ENCODE peak calls at places on chromosomes 13 and 19, in five cellular contexts. H is tibial artery, M is uterus, N is brain microvascular endothelial cell, Q is retinal pigment epithelial cell. Z is an unnamed sample.

GRCh38 chr13:67619987-67620386 is 389.9 kb upstream of the PCDH9 start:
- DNase-seq in H (no peak), M (no peak), N (peak), Q (peak), Z (peak)

GRCh38 chr13:40974460-40975407 is 44.4 kb downstream of the ELF1 start:
- DNase-seq in H (no peak), M (no peak), N (peak), Q (no peak), Z (no peak)

GRCh38 chr13:76884167-76884566 is 2.0 kb downstream of the KCTD12 start:
- DNase-seq in H (peak), M (peak), N (peak), Q (no peak), Z (no peak)

GRCh38 chr13:99237981-99238662 is 20.1 kb downstream of the GPR18 start:
- DNase-seq in H (no peak), M (no peak), N (no peak), Q (no peak), Z (no peak)

GRCh38 chr19:33385956-33386355 is 12.4 kb downstream of the CEBPG start:
- DNase-seq in H (no peak), M (no peak), N (no peak), Q (no peak), Z (no peak)

GRCh38 chr13:90447735-90448103 is 899.8 kb upstream of the MIR17HG start:
- DNase-seq in H (no peak), M (no peak), N (peak), Q (peak), Z (peak)

GRCh38 chr19:48466571-48467325 is 2.4 kb upstream of the CYTH2 start:
- DNase-seq in H (no peak), M (no peak), N (peak), Q (no peak), Z (no peak)

GRCh38 chr19:54035215-54036178 is 28.2 kb downstream of the VSTM1 start:
- DNase-seq in H (no peak), M (no peak), N (peak), Q (no peak), Z (peak)

GRCh38 chr13:40571338-40571737 is 95.1 kb downstream of the FOXO1 start:
- DNase-seq in H (no peak), M (no peak), N (no peak), Q (no peak), Z (no peak)

GRCh38 chr19:36750066-36750691 is 22.4 kb downstream of the ZNF850 start:
- DNase-seq in H (no peak), M (no peak), N (no peak), Q (no peak), Z (no peak)

GRCh38 chr19:35144600-35145436 is 1.8 kb downstream of the FXYD7 start:
- DNase-seq in H (no peak), M (no peak), N (no peak), Q (no peak), Z (no peak)

GRCh38 chr19:1451916-1452801 is 2.2 kb downstream of the APC2 start:
- DNase-seq in H (no peak), M (no peak), N (no peak), Q (no peak), Z (no peak)

GRCh38 chr13:112688560-112689497 is 1.0 kb upstream of the ATP11A start:
- DNase-seq in H (peak), M (no peak), N (no peak), Q (no peak), Z (no peak)

GRCh38 chr19:1408300-1409203 is 1.2 kb downstream of the DAZAP1 start:
- DNase-seq in H (peak), M (no peak), N (peak), Q (no peak), Z (no peak)

GRCh38 chr13:41670873-41671443 is 213.6 kb downstream of the RGCC start:
- DNase-seq in H (no peak), M (no peak), N (no peak), Q (no peak), Z (no peak)

GRCh38 chr13:88586263-88586662 is 915.1 kb downstream of the SLITRK5 start:
- DNase-seq in H (no peak), M (no peak), N (no peak), Q (peak), Z (peak)

GRCh38 chr19:22595918-22596341 is 38.2 kb upstream of the ZNF492 start:
- DNase-seq in H (peak), M (peak), N (no peak), Q (no peak), Z (no peak)

GRCh38 chr19:51535535-51535934 is 4.1 kb upstream of the SIGLEC6 start:
- DNase-seq in H (no peak), M (no peak), N (no peak), Q (no peak), Z (no peak)

GRCh38 chr19:19817357-19817756 is 4.2 kb downstream of the ZNF506 start:
- DNase-seq in H (no peak), M (no peak), N (no peak), Q (no peak), Z (no peak)

GRCh38 chr13:111936267-111936925 is 130.6 kb upstream of the SOX1 start:
- DNase-seq in H (no peak), M (no peak), N (no peak), Q (no peak), Z (no peak)

GRCh38 chr13:46179576-46180368 is 2.2 kb downstream of the LCP1 start:
- DNase-seq in H (peak), M (no peak), N (no peak), Q (no peak), Z (no peak)

GRCh38 chr19:35120898-35121297 is 5.3 kb downstream of the FXYD3 start:
- DNase-seq in H (no peak), M (no peak), N (no peak), Q (no peak), Z (no peak)

GRCh38 chr19:41740415-41741243 is 14.7 kb upstream of the CEACAM6 start:
- DNase-seq in H (no peak), M (no peak), N (no peak), Q (no peak), Z (no peak)

GRCh38 chr13:28128926-28129325 is 9.4 kb upstream of the PAN3 start:
- DNase-seq in H (no peak), M (no peak), N (no peak), Q (no peak), Z (no peak)

GRCh38 chr19:37492213-37492612 is 14.5 kb upstream of the ZNF793 start:
- DNase-seq in H (no peak), M (no peak), N (no peak), Q (no peak), Z (no peak)

GRCh38 chr19:12833747-12834417 is 497 bp downstream of the RTBDN start:
- DNase-seq in H (no peak), M (no peak), N (no peak), Q (no peak), Z (no peak)
- H3K4me3 ChIP-seq in H (peak), M (no peak), N (peak), Q (peak), Z (peak)

GRCh38 chr13:37225414-37226047 is 120.1 kb upstream of the CSNK1A1L start:
- DNase-seq in H (no peak), M (no peak), N (peak), Q (no peak), Z (peak)

GRCh38 chr13:37226966-37227365 is 121.5 kb upstream of the CSNK1A1L start:
- DNase-seq in H (no peak), M (no peak), N (peak), Q (no peak), Z (no peak)

DNA sequence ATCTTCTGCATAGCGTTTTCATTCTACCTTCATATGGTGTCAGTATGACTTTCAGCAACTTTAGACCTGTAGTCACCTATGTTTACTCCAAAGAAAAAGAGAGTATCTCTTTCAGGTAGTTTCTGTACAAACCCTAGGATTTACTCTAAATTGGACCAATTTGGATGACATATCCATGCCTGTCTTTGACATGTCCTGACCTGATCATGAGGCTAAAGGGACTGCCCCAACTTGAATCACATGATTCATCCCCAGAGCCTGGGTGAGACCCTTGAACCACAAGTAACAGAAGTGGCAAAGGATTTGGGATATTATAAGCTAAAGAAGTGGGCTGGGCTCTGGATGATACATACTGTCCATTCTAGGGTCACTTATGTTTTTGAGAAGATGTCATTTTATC is 124.5 kb upstream of the CSNK1A1L start:
- DNase-seq in H (no peak), M (no peak), N (no peak), Q (no peak), Z (no peak)
- TF ChIP-seq CTCF in H (no peak), M (no peak), N (no peak), Q (no peak), Z (no peak)

GRCh38 chr13:51260154-51260553 is 38.0 kb downstream of the FAM124A start:
- DNase-seq in H (no peak), M (no peak), N (no peak), Q (no peak), Z (no peak)

GRCh38 chr13:51259359-51259645 is 37.1 kb downstream of the FAM124A start:
- DNase-seq in H (no peak), M (no peak), N (no peak), Q (no peak), Z (no peak)

GRCh38 chr13:51261610-51262249 is 39.5 kb downstream of the FAM124A start:
- DNase-seq in H (no peak), M (no peak), N (no peak), Q (no peak), Z (no peak)

GRCh38 chr13:51258612-51259358 is 36.6 kb downstream of the FAM124A start:
- DNase-seq in H (no peak), M (no peak), N (peak), Q (no peak), Z (no peak)

DNA sequence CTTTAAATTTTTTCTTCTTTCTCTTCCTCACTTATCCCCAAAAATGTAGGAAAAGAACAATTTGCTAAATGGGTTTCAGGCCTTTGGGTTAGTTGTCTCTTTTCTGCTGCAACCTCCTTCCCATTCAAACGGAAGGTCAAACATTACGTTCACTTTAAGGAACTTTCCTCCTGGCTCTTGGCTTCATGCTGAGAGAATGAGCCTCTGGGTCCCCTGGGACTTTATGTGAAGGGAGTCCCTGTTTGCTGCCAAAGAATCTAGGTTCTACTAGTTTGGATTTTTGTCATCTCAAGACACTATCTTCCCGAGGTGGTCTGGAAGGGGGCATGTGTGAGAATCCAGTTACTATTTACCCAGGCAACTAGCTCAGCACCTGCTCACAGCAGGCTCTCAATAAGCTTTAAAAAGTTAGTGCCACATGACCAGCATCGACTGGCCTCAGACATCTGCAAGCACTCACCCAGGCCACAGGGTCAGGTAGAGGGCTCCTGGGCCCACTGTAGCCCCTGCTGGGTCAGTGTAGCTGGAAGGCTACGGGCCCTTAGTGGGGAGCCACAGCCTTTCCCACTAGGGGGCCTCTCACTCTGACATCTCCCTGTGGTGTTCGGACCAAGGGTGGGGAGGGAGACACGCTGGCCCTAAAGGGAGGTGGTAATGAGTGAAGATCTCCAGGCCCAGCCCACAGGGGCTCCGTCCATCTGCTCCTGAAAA is 40.5 kb downstream of the FAM124A start:
- DNase-seq in H (no peak), M (no peak), N (no peak), Q (no peak), Z (no peak)
- H3K4me3 ChIP-seq in H (no peak), M (no peak), N (no peak), Q (no peak), Z (no peak)

GRCh38 chr19:30646806-30647205 is 274.6 kb downstream of the ZNF536 start:
- DNase-seq in H (no peak), M (no peak), N (no peak), Q (peak), Z (no peak)

GRCh38 chr19:30649149-30649548 is 277.0 kb downstream of the ZNF536 start:
- DNase-seq in H (no peak), M (no peak), N (no peak), Q (no peak), Z (no peak)

GRCh38 chr19:30647891-30648290 is 275.7 kb downstream of the ZNF536 start:
- DNase-seq in H (no peak), M (no peak), N (no peak), Q (no peak), Z (no peak)

GRCh38 chr19:30649934-30650614 is 277.9 kb downstream of the ZNF536 start:
- DNase-seq in H (no peak), M (no peak), N (peak), Q (no peak), Z (peak)

GRCh38 chr19:30648321-30648720 is 276.1 kb downstream of the ZNF536 start:
- DNase-seq in H (no peak), M (no peak), N (no peak), Q (no peak), Z (no peak)
- TF ChIP-seq CTCF in H (no peak), M (no peak), N (peak), Q (peak), Z (peak)

GRCh38 chr13:101623469-101624209 is 171.2 kb downstream of the ITGBL1 start:
- DNase-seq in H (no peak), M (no peak), N (peak), Q (no peak), Z (no peak)
- H3K4me3 ChIP-seq in H (peak), M (no peak), N (no peak), Q (no peak), Z (no peak)

GRCh38 chr19:39406656-39407393 is at the start of gene ZFP36:
- DNase-seq in H (peak), M (peak), N (peak), Q (no peak), Z (no peak)
- TF ChIP-seq CTCF in H (peak), M (no peak), N (no peak), Q (peak), Z (no peak)

GRCh38 chr13:32824671-32825070 is 191.6 kb upstream of the KL start:
- DNase-seq in H (no peak), M (no peak), N (peak), Q (peak), Z (peak)
- H3K4me3 ChIP-seq in H (no peak), M (no peak), N (no peak), Q (no peak), Z (no peak)

DNA sequence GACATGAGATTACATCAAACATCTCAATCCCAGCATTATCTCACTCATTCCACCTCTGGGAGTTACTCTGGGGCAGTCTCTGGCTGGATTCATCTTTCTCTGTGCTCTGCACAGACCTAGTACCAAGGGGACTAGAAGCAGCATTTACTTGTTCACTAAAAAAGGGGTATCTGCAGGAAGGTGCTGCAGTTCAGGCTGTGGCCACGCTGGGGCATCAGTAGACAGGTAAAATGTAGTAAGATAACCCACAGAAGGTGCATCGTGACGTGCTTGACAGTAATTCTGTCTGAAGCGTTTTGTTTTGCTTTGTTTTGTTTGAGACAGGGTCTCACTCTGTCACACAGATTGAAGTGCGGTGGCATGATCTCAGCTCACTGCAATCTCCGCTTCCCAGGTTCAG is 29.3 kb downstream of the ZNF564 start:
- DNase-seq in H (no peak), M (no peak), N (no peak), Q (no peak), Z (no peak)
- TF ChIP-seq CTCF in H (no peak), M (no peak), N (peak), Q (no peak), Z (no peak)

GRCh38 chr19:17305211-17305516 is 508 bp upstream of the MRPL34 start:
- DNase-seq in H (no peak), M (no peak), N (no peak), Q (no peak), Z (no peak)
- H3K4me3 ChIP-seq in H (peak), M (peak), N (peak), Q (no peak), Z (peak)